ENCODE peak calls at places on chromosome 11, in seven cellular contexts. C is psoas muscle, P is astrocyte of the cerebellum, I is ovary, J is body of pancreas, Z is epithelial cell of esophagus, G is transverse colon. A is an unnamed sample.

GRCh38 chr11:134863294-134863693 is 451.3 kb upstream of the B3GAT1 start:
- DNase-seq in C (no peak), P (no peak), I (no peak), J (no peak), Z (no peak), G (no peak), A (no peak)

GRCh38 chr11:35337136-35337918 is 82.0 kb downstream of the SLC1A2 start:
- DNase-seq in C (no peak), P (peak), I (no peak), J (peak), Z (peak), G (no peak), A (peak)

GRCh38 chr11:42762348-42762747 is 549.4 kb upstream of the API5 start:
- DNase-seq in C (no peak), P (no peak), I (no peak), J (no peak), Z (no peak), G (no peak), A (no peak)

GRCh38 chr11:73325036-73325981 is 17.2 kb downstream of the ARHGEF17 start:
- DNase-seq in C (no peak), P (no peak), I (no peak), J (no peak), Z (no peak), G (no peak), A (no peak)

GRCh38 chr11:100857236-100858005 is 170.3 kb downstream of the ARHGAP42 start:
- DNase-seq in C (no peak), P (no peak), I (no peak), J (no peak), Z (no peak), G (no peak), A (no peak)

GRCh38 chr11:44568706-44569473 is 3.4 kb downstream of the CD82 start:
- DNase-seq in C (peak), P (peak), I (peak), J (peak), Z (peak), G (peak), A (no peak)

GRCh38 chr11:120139316-120140069 is 1.6 kb upstream of the TRIM29 start:
- DNase-seq in C (no peak), P (no peak), I (no peak), J (peak), Z (no peak), G (no peak), A (no peak)

GRCh38 chr11:95923730-95924413 is at the start of gene MTMR2:
- DNase-seq in C (peak), P (peak), I (peak), J (peak), Z (peak), G (peak), A (peak)

GRCh38 chr11:134517115-134517514 is 105.1 kb upstream of the B3GAT1 start:
- DNase-seq in C (no peak), P (no peak), I (no peak), J (no peak), Z (no peak), G (no peak), A (no peak)

GRCh38 chr11:77470971-77471370 is 2.9 kb downstream of the PAK1 start:
- DNase-seq in C (no peak), P (no peak), I (no peak), J (no peak), Z (no peak), G (no peak), A (no peak)

GRCh38 chr11:44573333-44573732 is 7.9 kb downstream of the CD82 start:
- DNase-seq in C (no peak), P (no peak), I (no peak), J (no peak), Z (peak), G (no peak), A (no peak)

DNA sequence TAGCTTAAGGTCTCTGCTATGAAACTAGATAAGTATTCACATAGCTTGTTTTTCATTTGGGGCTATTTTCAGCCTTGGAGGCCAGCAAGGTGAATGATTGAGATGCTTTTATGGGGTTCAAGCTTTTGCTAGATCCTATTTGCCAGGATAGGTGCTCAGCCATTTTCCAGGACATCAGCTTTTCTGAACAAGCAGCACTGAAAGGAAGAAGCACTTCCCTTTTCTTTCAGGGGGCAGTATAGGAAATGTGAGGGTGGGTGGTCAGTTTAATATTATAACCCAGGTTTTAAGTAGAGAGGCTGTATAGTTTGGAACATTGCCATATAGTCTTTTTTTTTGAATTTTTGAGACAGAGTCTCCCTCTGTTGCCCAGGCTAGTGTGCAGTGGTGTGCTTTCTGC is 32.7 kb downstream of the STIM1 start:
- DNase-seq in C (no peak), P (no peak), I (no peak), J (no peak), Z (no peak), G (no peak), A (no peak)
- H3K4me3 ChIP-seq in C (no peak), P (no peak), I (no peak), J (no peak), Z (no peak), G (no peak), A (no peak)

GRCh38 chr11:112440518-112440917 is 179.9 kb upstream of the PLET1 start:
- DNase-seq in C (no peak), P (no peak), I (no peak), J (no peak), Z (peak), G (no peak), A (no peak)
- TF ChIP-seq CTCF in C (no peak), P (no peak), I (no peak), J (no peak), Z (no peak), G (no peak), A (no peak)

GRCh38 chr11:116730568-116730967 is 42.2 kb downstream of the BUD13 start:
- DNase-seq in C (no peak), P (no peak), I (no peak), J (no peak), Z (no peak), G (no peak), A (no peak)

GRCh38 chr11:116731821-116732739 is 40.7 kb downstream of the BUD13 start:
- DNase-seq in C (no peak), P (no peak), I (no peak), J (no peak), Z (no peak), G (no peak), A (no peak)

GRCh38 chr11:116729501-116730240 is 43.1 kb downstream of the BUD13 start:
- DNase-seq in C (no peak), P (no peak), I (no peak), J (no peak), Z (no peak), G (no peak), A (no peak)

GRCh38 chr11:116730241-116730561 is 42.6 kb downstream of the BUD13 start:
- DNase-seq in C (no peak), P (no peak), I (no peak), J (no peak), Z (no peak), G (no peak), A (no peak)

GRCh38 chr11:116731097-116731761 is 41.6 kb downstream of the BUD13 start:
- DNase-seq in C (no peak), P (no peak), I (no peak), J (no peak), Z (no peak), G (no peak), A (no peak)
- H3K4me3 ChIP-seq in C (peak), P (no peak), I (no peak), J (no peak), Z (no peak), G (no peak), A (no peak)

DNA sequence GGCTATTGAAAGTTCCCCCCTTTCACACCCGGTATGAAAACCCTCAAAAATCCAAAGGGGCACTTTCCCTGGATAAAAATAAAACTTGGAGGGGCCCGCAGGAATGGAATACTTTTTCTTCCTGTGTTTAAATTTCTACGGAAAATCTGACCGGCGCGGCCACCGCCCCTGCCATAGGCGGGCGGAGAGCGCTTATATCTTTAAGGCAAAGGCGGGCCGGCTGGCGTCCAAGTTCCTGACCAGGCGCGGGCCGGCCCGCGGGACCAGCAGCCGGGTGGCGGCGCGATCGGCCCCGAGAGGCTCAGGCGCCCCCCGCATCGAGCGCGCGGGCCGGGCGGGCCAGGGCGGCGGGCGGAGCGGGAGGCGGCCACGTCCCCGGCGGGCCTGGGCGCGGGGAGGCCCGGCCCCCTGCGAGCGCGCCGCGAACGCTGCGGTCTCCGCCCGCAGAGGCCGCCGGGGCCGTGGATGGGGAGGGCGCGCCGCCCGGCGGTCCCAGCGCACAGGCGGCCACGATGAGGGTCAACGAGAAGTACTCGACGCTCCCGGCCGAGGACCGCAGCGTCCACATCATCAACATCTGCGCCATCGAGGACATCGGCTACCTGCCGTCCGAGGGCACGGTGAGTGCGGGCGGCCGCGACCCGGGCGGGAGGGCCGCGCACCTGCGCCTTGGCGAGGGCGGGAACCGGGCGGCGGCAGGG is at the start of gene ANO1:
- DNase-seq in C (no peak), P (no peak), I (no peak), J (no peak), Z (peak), G (no peak), A (no peak)
- TF ChIP-seq CTCF in C (no peak), P (no peak), I (no peak), J (no peak), Z (no peak), G (no peak), A (peak)

DNA sequence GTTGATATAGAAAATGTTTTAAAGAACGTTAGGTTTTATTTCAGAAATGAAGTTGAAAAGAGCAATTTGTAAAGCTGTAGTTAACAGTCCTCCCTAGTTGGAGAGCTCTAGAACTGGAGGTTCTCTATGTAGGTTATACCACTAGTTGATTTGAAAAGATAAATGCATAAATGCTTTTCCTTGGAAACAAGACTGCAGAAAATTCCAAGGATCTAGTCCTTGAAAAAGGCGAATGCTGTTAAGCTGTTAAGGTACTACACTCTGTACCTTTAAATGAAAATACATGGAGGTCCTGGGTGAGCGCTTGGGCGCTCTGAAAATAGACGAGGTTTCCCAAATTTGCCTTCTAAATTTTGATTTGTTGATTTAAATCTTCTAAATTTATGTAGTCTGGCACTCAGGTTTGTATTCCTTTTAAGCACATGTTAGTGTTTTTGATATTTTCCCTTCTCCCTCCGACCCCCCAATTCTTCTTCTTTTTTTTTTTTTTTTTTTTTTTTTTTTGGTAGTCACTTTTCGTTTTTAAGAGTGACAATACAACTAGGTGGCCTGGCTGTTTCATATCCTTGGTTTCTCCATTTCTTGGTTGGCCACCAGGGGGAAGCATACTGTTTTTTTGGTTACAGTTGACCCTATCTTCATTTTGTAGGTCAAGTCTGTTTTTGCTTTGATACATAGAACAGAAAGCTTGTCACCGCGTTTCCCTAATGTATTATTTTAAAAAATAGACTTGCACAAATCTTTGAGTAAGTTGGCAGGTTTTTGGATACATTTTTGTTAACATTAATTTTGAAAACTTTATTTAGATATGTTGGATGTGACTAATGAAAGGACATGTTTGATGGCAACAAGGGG is 2.7 kb downstream of the NCR3LG1 start:
- DNase-seq in C (no peak), P (peak), I (peak), J (peak), Z (peak), G (peak), A (peak)
- H3K4me3 ChIP-seq in C (peak), P (peak), I (peak), J (peak), Z (peak), G (peak), A (peak)

GRCh38 chr11:10763766-10764165 is 12.7 kb downstream of the CTR9 start:
- DNase-seq in C (no peak), P (no peak), I (no peak), J (no peak), Z (no peak), G (no peak), A (no peak)

GRCh38 chr11:10761085-10761698 is 10.1 kb downstream of the CTR9 start:
- DNase-seq in C (no peak), P (no peak), I (no peak), J (no peak), Z (no peak), G (no peak), A (no peak)

GRCh38 chr11:10762913-10763421 is 11.9 kb downstream of the CTR9 start:
- DNase-seq in C (no peak), P (no peak), I (no peak), J (no peak), Z (no peak), G (no peak), A (no peak)

GRCh38 chr11:10762185-10762584 is 11.1 kb downstream of the CTR9 start:
- DNase-seq in C (no peak), P (no peak), I (no peak), J (no peak), Z (no peak), G (no peak), A (no peak)

DNA sequence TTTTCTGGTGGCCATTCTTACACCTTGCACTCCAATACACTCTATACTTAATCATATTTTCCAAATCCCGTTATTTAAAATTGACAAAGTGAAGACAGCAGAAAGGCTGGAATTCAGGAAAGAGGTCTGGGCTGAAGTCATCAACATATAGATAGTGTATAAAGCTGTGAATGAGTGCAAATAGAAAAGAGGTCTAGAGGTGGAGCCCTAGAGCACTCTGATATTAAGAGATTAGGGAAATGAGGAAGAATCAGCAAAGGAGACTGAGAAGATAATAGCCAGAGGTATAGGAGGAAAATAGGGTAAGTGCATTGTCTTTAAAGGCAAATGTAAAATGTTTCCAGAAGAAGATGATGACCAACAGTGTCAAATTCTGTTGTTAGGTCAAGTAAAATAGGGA is 7.9 kb downstream of the CTR9 start:
- DNase-seq in C (no peak), P (no peak), I (no peak), J (no peak), Z (peak), G (no peak), A (no peak)
- TF ChIP-seq CTCF in C (no peak), P (peak), I (no peak), J (no peak), Z (peak), G (no peak), A (peak)

GRCh38 chr11:110432713-110433392 is 3.1 kb downstream of the FDX1 start:
- DNase-seq in C (no peak), P (no peak), I (no peak), J (no peak), Z (peak), G (no peak), A (no peak)

GRCh38 chr11:110433393-110434333 is 3.9 kb downstream of the FDX1 start:
- DNase-seq in C (no peak), P (no peak), I (no peak), J (no peak), Z (peak), G (no peak), A (no peak)

GRCh38 chr11:110438017-110438416 is 8.3 kb downstream of the FDX1 start:
- DNase-seq in C (no peak), P (no peak), I (no peak), J (no peak), Z (no peak), G (no peak), A (no peak)

GRCh38 chr11:110434952-110435779 is 5.4 kb downstream of the FDX1 start:
- DNase-seq in C (no peak), P (no peak), I (no peak), J (peak), Z (peak), G (peak), A (no peak)

DNA sequence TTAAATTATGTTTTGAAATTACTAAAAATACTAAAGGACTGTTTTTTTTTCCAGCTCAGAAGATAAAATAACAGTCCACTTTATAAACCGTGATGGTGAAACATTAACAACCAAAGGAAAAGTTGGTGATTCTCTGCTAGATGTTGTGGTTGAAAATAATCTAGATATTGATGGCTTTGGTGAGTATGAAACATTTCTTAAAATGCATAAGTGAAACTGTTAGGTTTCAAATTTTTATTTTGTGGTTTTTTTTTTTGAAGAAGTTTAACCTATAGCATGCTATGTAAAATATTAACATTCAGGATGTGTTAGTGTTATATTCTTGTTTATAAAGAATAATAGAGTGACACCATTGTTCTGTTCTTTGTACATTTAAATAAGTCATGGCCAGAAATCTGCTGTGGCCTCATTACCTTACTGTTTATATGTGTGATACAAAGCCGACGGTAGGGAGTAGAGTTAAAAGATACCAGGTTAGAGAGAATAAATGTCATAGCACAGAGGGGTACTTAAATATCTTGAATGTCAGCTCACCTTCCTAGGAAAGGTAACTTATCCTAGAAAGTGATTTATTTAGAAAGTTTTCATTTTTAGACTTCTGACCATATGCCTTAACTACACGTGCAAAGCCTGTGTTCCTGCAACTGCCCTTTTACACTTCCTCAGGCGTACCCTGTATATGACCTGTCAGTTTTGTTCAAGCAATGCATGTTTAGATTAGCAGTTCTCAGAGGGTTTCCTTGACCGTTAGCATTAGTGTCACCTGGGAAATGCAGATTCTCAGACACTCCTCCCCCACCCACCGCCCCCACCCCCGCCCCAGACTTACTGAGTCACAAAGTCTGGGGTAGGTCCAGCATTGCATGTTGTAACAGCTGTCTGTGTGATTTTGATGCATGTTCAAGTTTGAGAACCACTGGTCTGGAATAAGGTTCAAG is 6.3 kb downstream of the FDX1 start:
- DNase-seq in C (no peak), P (no peak), I (no peak), J (peak), Z (peak), G (no peak), A (no peak)
- H3K4me3 ChIP-seq in C (peak), P (no peak), I (no peak), J (no peak), Z (no peak), G (no peak), A (no peak)